ENCODE peak calls at places on chromosomes 5 and 9, in four cellular contexts. X, D, B and A are unnamed samples.
A peak's percentile ranks its signal among the peaks of the same experiment; 100 is the strongest.

GRCh38 chr5:76867827-76868693 is 18.2 kb downstream of the S100Z start:
- DNase-seq in D (peak; percentile 55), B (peak; percentile 47), X (peak; percentile 67), A (peak; percentile 73)

GRCh38 chr5:55674340-55674739 is 37.8 kb downstream of the SLC38A9 start:
- DNase-seq in X (no peak), B (peak; percentile 4), D (no peak), A (no peak)

GRCh38 chr9:117704024-117704575 is at the start of gene TLR4:
- DNase-seq in D (no peak), X (no peak), B (no peak), A (no peak)

GRCh38 chr5:157671592-157672330 is 428 bp downstream of the C5orf52 start:
- DNase-seq in X (no peak), D (no peak), B (no peak), A (no peak)

GRCh38 chr5:77180167-77181081 is 30.1 kb upstream of the PDE8B start:
- DNase-seq in D (no peak), X (no peak), B (no peak), A (no peak)

GRCh38 chr5:34409376-34409775 is 246.8 kb upstream of the RAI14 start:
- DNase-seq in B (no peak), X (no peak), D (no peak), A (no peak)

GRCh38 chr5:77751328-77752023 is 24.7 kb downstream of the TBCA start:
- DNase-seq in X (no peak), B (no peak), D (no peak), A (no peak)

GRCh38 chr5:71482132-71482531 is 26.7 kb downstream of the BDP1 start:
- DNase-seq in D (peak; percentile 9), X (no peak), B (peak; percentile 59), A (peak; percentile 38)

GRCh38 chr5:127022846-127023245 is 7.5 kb downstream of the MARCHF3 start:
- DNase-seq in X (no peak), D (no peak), B (peak; percentile 84), A (no peak)

GRCh38 chr9:90013778-90014177 is 409.0 kb downstream of the GADD45G start:
- DNase-seq in B (no peak), X (no peak), D (no peak), A (no peak)

GRCh38 chr5:141363952-141364660 is at the start of gene PCDHGA5:
- DNase-seq in X (no peak), D (no peak), B (no peak), A (peak; percentile 40)

GRCh38 chr5:142697356-142697807 is 11.5 kb upstream of the FGF1 start:
- DNase-seq in B (no peak), D (no peak), X (no peak), A (peak; percentile 49)

GRCh38 chr9:123996731-123997421 is 14.7 kb upstream of the LHX2 start:
- DNase-seq in X (no peak), B (no peak), D (no peak), A (no peak)

GRCh38 chr9:76451234-76451633 is 7.7 kb upstream of the GCNT1 start:
- DNase-seq in B (no peak), D (no peak), X (no peak), A (peak; percentile 85)

GRCh38 chr5:176870110-176870591 is 29.0 kb downstream of the HK3 start:
- DNase-seq in B (peak; percentile 51), D (peak; percentile 85), X (peak; percentile 85), A (peak; percentile 38)

GRCh38 chr9:114616684-114617520 is 5.8 kb downstream of the TMEM268 start:
- DNase-seq in X (peak; percentile 76), D (no peak), B (no peak), A (no peak)

GRCh38 chr5:145787001-145787400 is 48.1 kb downstream of the PRELID2 start:
- DNase-seq in B (no peak), D (no peak), X (no peak), A (no peak)

GRCh38 chr5:81849769-81850367 is 99.0 kb upstream of the SSBP2 start:
- DNase-seq in X (no peak), D (no peak), B (no peak), A (no peak)

GRCh38 chr5:66717455-66718373 is 121.5 kb downstream of the MAST4 start:
- DNase-seq in D (no peak), B (no peak), X (no peak), A (no peak)

GRCh38 chr5:154202379-154203260 is 12.1 kb downstream of the GALNT10 start:
- DNase-seq in X (peak; percentile 84), D (no peak), B (no peak), A (no peak)

GRCh38 chr5:104708027-104708426 is 1145.4 kb upstream of the NUDT12 start:
- DNase-seq in B (no peak), X (no peak), D (no peak), A (no peak)

GRCh38 chr5:151810907-151811306 is 39.2 kb downstream of the G3BP1 start:
- DNase-seq in D (no peak), B (no peak), X (no peak), A (peak; percentile 33)

GRCh38 chr5:74639538-74640449 is 734 bp downstream of the ENC1 start:
- DNase-seq in X (peak; percentile 20), D (no peak), B (no peak), A (peak; percentile 49)

GRCh38 chr9:131997779-131998178 is 81.9 kb downstream of the MED27 start:
- DNase-seq in X (no peak), D (no peak), B (no peak), A (peak; percentile 53)

DNA sequence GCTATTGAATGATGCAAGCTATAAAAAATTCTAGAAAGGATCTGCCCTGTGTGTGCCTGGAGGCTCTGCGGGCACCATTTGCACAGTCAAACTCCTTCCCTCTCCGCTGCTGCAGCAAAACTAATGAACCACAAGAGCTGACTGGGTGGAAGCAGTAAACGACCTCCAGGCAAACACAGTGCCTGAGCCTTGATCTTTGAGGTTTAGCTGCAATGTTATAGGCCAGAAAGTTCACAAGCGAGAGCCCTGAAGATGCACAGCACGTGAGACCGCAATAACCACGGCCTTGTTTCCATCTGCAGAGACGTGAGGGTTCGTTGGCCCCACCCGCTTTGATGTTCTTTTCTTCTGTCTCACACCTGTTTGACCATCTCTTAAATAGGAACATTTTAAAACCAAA is 69.2 kb upstream of the S1PR3 start:
- DNase-seq in D (no peak), B (no peak), X (no peak), A (no peak)
- TF ChIP-seq MAZ in D (no peak), B (no peak), X (no peak), A (no peak)

GRCh38 chr5:15368835-15369234 is 131.1 kb upstream of the FBXL7 start:
- DNase-seq in D (no peak), B (no peak), X (no peak), A (no peak)
- TF ChIP-seq MAZ in D (no peak), B (no peak), X (no peak), A (no peak)

DNA sequence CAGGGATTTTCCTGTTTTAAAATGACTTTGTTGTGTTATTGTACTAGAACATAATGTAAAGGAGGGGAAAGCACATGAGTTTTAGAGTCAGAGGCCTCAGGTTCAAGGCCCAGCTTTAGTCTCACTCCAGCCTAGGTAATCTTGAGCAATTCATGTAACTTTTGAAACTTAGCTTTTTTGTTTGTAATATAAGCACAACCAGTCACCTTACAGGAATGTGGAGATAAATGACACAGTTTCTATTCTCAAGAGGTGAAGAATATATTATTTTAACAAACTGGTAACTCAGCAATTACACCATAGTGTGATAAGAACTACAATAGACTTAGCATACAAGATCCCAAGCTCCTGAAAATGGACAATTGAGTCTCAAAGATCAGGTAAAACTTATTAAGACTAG is 51.2 kb downstream of the ADAMTS19 start:
- DNase-seq in X (no peak), B (no peak), D (no peak), A (no peak)
- TF ChIP-seq MAZ in X (no peak), B (no peak), D (no peak), A (no peak)

DNA sequence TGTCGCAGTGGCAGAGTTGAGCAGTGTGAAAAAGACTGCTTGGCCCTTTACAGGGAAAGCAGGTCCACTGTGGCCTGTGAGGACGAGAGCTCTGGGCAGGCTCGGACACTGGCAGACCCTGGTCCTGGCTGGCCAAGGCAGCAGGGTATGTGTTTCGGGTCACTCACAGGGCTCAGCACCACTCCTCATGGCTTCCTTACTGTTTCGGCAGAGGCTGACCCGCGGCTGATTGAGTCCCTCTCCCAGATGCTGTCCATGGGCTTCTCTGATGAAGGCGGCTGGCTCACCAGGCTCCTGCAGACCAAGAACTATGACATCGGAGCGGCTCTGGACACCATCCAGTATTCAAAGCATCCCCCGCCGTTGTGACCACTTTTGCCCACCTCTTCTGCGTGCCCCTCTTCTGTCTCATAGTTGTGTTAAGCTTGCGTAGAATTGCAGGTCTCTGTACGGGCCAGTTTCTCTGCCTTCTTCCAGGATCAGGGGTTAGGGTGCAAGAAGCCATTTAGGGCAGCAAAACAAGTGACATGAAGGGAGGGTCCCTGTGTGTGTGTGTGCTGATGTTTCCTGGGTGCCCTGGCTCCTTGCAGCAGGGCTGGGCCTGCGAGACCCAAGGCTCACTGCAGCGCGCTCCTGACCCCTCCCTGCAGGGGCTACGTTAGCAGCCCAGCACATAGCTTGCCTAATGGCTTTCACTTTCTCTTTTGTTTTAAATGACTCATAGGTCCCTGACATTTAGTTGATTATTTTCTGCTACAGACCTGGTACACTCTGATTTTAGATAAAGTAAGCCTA is 15.7 kb downstream of the SQSTM1 start:
- DNase-seq in D (no peak), B (no peak), X (peak; percentile 26), A (peak; percentile 52)
- TF ChIP-seq MAZ in D (no peak), B (no peak), X (peak; percentile 25), A (no peak)

DNA sequence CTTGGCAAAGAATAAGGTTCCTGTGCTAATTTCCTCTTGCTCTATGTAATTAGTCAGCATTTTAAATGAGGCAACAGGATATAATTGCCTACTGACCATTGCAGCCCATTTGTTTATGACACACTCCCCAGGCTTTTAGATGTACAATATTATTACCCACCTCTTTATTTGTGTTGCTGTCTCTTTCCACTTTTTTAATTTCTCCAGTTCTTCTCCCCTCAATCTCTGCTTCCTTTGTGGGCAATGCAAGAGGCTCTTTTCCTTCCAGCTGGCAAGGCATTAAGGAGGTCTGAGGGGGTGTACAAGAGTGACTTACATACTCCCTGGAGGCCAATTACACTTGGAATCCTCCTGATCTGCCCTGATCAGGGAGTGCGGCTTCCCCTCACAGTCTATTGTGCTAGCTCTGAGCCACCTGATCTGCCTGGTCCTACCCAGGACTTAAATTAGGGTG is 418.8 kb downstream of the NR2F1-AS1 start:
- DNase-seq in B (no peak), D (no peak), X (no peak), A (no peak)
- TF ChIP-seq MAZ in B (no peak), D (no peak), X (no peak), A (no peak)

DNA sequence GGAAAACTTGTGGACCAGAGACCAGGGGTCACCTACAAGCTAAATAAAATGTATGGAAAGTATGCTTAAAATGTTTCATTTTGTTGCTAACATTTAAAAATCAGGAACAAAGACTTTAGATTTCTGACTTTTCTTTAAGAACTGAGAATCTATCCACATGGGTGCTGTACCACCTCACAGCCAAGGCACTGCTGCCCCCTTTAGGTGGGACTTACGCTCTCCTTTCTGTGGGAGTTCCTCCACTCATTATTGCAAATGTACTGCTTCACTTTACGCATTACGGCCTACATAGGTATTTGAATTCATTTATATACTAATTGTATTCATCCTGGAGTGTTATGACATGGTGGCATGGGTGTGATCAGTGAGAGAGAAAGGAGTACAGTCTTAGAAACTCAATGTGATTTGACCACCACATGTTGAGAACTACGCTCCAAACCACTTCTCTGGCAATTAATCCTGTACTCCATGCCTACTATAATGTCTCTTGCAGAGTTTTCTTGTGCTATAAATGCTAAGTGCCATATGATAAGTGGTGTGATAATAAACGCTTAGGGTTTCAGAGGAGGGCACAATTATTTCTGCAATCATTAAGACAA is 24.7 kb upstream of the CETN3 start:
- DNase-seq in D (no peak), X (peak; percentile 39), B (peak; percentile 39), A (peak; percentile 45)
- TF ChIP-seq MAZ in D (no peak), X (no peak), B (no peak), A (no peak)